ENCODE peak calls at places on chromosomes 11 and 22, in four cellular contexts. V, B, R and A are unnamed samples.

GRCh38 chr11:63592975-63593395 is 21.2 kb downstream of the PLAAT3 start:
- DNase-seq in V (no peak), B (no peak), R (peak), A (no peak)

GRCh38 chr11:70607561-70607960 is 209.2 kb downstream of the CTTN start:
- DNase-seq in V (no peak), B (no peak), R (no peak), A (no peak)

GRCh38 chr11:112630496-112630895 is 330.7 kb upstream of the NCAM1 start:
- DNase-seq in V (no peak), B (no peak), R (no peak), A (no peak)

GRCh38 chr11:13963169-13963948 is 836 bp downstream of the SPON1 start:
- DNase-seq in V (peak), B (no peak), R (peak), A (peak)

GRCh38 chr22:42408276-42408675 is 23.9 kb downstream of the NFAM1 start:
- DNase-seq in V (no peak), B (no peak), R (no peak), A (no peak)

GRCh38 chr11:119101367-119101758 is 290 bp downstream of the DPAGT1 start:
- DNase-seq in V (no peak), B (no peak), R (no peak), A (no peak)

GRCh38 chr11:20278727-20279126 is 84.8 kb upstream of the HTATIP2 start:
- DNase-seq in V (no peak), B (no peak), R (no peak), A (no peak)

GRCh38 chr11:17473071-17473744 is 3.4 kb downstream of the ABCC8 start:
- DNase-seq in V (peak), B (no peak), R (no peak), A (no peak)